ENCODE peak calls at places on chromosomes 7 and 10, in ten cellular contexts. B is A549; R is hepatocyte; X is OCI-LY7; M is mesothelial cell of epicardium; V is left ventricle myocardium inferior; L is AG09319; E is type B pancreatic cell; D is NB4; H is CD8-positive, alpha-beta T cell. U is an unnamed sample.

GRCh38 chr10:91462423-91462822 is 52.3 kb downstream of the HECTD2 start:
- DNase-seq in B (no peak), R (no peak), X (no peak), M (no peak), V (no peak), L (no peak), E (no peak), D (no peak), H (no peak), U (no peak)

GRCh38 chr10:126283307-126283706 is 105.0 kb downstream of the ADAM12 start:
- DNase-seq in B (no peak), R (no peak), X (no peak), M (no peak), V (no peak), L (no peak), E (no peak), D (no peak), H (no peak), U (no peak)

GRCh38 chr10:94850766-94851165 is 87.7 kb upstream of the CYP2C9 start:
- DNase-seq in B (no peak), R (no peak), X (no peak), M (no peak), V (no peak), L (no peak), E (no peak), D (no peak), H (no peak), U (no peak)

GRCh38 chr10:81848514-81848913 is 26.5 kb upstream of the NRG3 start:
- DNase-seq in B (no peak), R (no peak), X (no peak), M (no peak), V (no peak), L (no peak), E (no peak), D (no peak), H (no peak), U (no peak)

GRCh38 chr10:62885656-62886461 is 69.7 kb upstream of the EGR2 start:
- DNase-seq in B (peak), R (no peak), X (no peak), M (no peak), V (no peak), L (no peak), E (no peak), D (peak), H (no peak), U (no peak)

GRCh38 chr7:135620980-135621850 is 41.1 kb upstream of the STMP1 start:
- DNase-seq in B (peak), R (peak), X (peak), M (no peak), V (no peak), L (peak), E (no peak), D (peak), H (no peak), U (peak)

GRCh38 chr7:155796381-155797261 is 15.6 kb downstream of the SHH start:
- DNase-seq in B (peak), R (peak), X (peak), M (peak), V (peak), L (no peak), E (no peak), D (peak), H (peak), U (peak)

GRCh38 chr10:1465421-1465902 is 271.9 kb downstream of the ADARB2 start:
- DNase-seq in B (no peak), R (peak), X (no peak), M (no peak), V (no peak), L (no peak), E (no peak), D (no peak), H (no peak), U (peak)

GRCh38 chr7:100825760-100826545 is 1.4 kb downstream of the EPHB4 start:
- DNase-seq in B (peak), R (peak), X (no peak), M (no peak), V (no peak), L (no peak), E (no peak), D (peak), H (no peak), U (peak)

GRCh38 chr10:114002422-114002821 is 41.2 kb upstream of the ADRB1 start:
- DNase-seq in B (peak), R (no peak), X (peak), M (no peak), V (no peak), L (no peak), E (no peak), D (no peak), H (no peak), U (no peak)

GRCh38 chr7:142338633-142339501 is 81.0 kb upstream of the PRSS58 start:
- DNase-seq in B (peak), R (no peak), X (no peak), M (no peak), V (no peak), L (no peak), E (no peak), D (peak), H (no peak), U (no peak)

DNA sequence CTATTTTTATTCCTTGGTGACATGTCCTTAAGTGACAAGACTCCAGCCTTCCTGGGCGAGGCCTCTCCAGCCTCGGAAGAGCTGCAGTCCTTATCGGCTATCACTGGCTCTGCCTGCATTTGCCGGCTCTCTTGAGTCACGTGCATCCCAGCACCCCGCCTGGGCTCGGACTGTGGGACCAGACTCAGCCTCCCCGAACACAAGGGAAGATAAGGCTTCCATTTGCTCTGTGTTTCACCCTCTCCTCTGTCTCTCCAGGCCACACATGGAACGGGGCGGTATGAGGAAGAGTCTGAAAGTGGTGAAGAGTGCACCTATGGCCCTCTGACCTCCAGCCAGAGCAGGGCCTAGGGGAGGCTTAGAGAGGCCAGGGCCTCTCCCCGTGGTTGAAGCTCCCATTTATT is 4.7 kb downstream of the GDF2 start:
- DNase-seq in B (no peak), R (no peak), X (no peak), M (no peak), V (no peak), L (no peak), E (no peak), D (no peak), H (no peak), U (no peak)
- TF ChIP-seq CTCF in B (no peak), R (no peak), X (no peak), M (no peak), V (no peak), L (no peak), E (no peak), D (no peak), H (no peak), U (no peak)

GRCh38 chr10:43380610-43381222 is 9.3 kb downstream of the FXYD4 start:
- DNase-seq in B (peak), R (no peak), X (peak), M (no peak), V (no peak), L (no peak), E (no peak), D (no peak), H (no peak), U (no peak)
- TF ChIP-seq CTCF in B (no peak), R (no peak), X (peak), M (peak), V (no peak), L (no peak), E (peak), D (peak), H (no peak), U (no peak)

GRCh38 chr7:732094-732541 is 5.0 kb upstream of the PRKAR1B start:
- DNase-seq in B (peak), R (peak), X (no peak), M (no peak), V (peak), L (no peak), E (peak), D (peak), H (no peak), U (no peak)
- TF ChIP-seq CTCF in B (no peak), R (no peak), X (no peak), M (no peak), V (peak), L (no peak), E (no peak), D (no peak), H (no peak), U (no peak)

GRCh38 chr10:69826789-69827532 is 25.3 kb downstream of the COL13A1 start:
- DNase-seq in B (no peak), R (no peak), X (no peak), M (no peak), V (no peak), L (no peak), E (no peak), D (no peak), H (no peak), U (no peak)
- TF ChIP-seq CTCF in B (no peak), R (no peak), X (no peak), M (no peak), V (no peak), L (no peak), E (peak), D (no peak), H (no peak), U (no peak)

DNA sequence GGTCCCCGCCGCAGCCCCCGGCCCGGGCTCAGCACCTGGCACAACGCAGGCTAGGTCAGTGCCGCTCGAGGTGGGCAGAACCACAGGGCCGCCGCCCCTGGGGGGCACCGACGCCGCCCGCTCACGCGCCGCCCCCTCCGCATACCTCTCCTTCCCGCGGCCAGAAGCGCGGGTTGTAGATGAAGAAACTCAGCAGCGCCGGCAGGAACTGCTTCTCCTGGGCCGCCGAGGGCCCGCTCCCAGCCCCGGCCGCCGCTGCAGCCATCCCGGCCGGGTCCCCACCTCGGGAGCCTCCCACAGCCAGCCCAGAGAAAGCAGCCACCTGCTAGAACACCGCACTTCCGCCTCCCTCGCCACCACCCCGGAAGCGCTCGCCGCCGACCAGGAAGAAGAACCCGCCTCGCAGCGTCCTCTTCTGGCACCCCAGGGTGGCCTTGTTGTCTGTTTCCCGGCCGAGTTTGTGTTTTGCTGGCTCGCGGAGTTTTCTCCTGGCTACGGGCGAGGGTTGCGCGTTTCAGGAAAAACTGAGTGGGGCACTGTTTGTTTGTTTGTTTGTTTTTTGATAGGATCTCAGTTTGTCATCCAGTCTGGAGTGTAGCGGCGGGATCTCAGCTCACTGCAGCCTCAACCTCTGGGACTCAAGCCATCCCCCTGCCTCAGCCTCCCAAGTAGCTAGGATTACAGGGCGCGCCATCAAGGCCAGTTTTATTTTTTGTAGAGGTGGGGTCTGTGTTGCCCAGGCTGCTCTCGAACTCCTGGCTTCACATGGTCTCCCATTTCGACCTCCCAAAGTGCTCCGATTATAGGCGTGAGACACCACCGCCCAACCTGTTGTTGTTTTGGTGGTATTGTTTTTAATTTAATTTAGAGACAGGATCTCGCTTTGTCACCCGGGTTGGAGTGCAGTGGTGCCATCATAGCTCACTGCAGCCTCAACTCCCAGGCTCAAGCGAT is 17.7 kb downstream of the OCM2 start:
- DNase-seq in B (peak), R (peak), X (peak), M (peak), V (peak), L (peak), E (peak), D (peak), H (peak), U (peak)
- TF ChIP-seq CTCF in B (peak), R (peak), X (peak), M (no peak), V (peak), L (peak), E (no peak), D (peak), H (peak), U (peak)

GRCh38 chr10:129969528-129970264 is 5.6 kb upstream of the EBF3 start:
- DNase-seq in B (no peak), R (no peak), X (no peak), M (no peak), V (no peak), L (no peak), E (no peak), D (peak), H (no peak), U (no peak)

GRCh38 chr10:129970404-129971364 is 6.6 kb upstream of the EBF3 start:
- DNase-seq in B (no peak), R (no peak), X (no peak), M (no peak), V (no peak), L (no peak), E (peak), D (peak), H (no peak), U (peak)

GRCh38 chr10:129967579-129968019 is 3.5 kb upstream of the EBF3 start:
- DNase-seq in B (no peak), R (no peak), X (no peak), M (no peak), V (no peak), L (no peak), E (no peak), D (no peak), H (no peak), U (peak)

GRCh38 chr10:129968020-129968861 is 4.2 kb upstream of the EBF3 start:
- DNase-seq in B (no peak), R (no peak), X (no peak), M (no peak), V (no peak), L (no peak), E (no peak), D (no peak), H (no peak), U (peak)

GRCh38 chr10:129968937-129969527 is 5.0 kb upstream of the EBF3 start:
- DNase-seq in B (peak), R (peak), X (no peak), M (no peak), V (no peak), L (no peak), E (no peak), D (peak), H (no peak), U (peak)
- TF ChIP-seq CTCF in B (peak), R (peak), X (no peak), M (peak), V (peak), L (peak), E (peak), D (peak), H (no peak), U (no peak)

DNA sequence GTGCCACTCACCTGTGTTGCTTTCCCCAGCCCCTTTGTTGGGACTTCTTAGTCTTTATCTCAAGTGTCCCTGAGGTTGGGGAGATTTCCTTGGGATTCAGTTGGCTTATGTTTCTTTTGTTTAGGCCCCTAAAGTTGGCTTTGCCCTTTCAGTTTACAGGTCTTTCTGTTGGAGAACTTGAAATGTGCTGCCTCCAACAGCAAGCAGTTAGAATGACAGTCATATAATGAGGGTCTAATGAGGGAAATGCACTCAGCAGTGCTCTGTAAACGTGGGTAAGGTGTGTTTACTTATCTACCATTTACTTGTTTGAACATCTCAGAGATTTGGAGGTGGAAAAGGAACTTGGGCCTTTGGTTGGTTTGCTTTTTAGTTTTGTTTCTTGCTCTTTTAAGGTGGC is 191.4 kb upstream of the STK17A start:
- DNase-seq in B (no peak), R (no peak), X (no peak), M (no peak), V (no peak), L (no peak), E (no peak), D (peak), H (no peak), U (no peak)
- TF ChIP-seq CTCF in B (no peak), R (no peak), X (peak), M (no peak), V (no peak), L (no peak), E (peak), D (no peak), H (no peak), U (no peak)